ENCODE peak calls at places on chromosomes 3 and 15, in ten cellular contexts. R is HFFc6; Z is effector CD4-positive, alpha-beta T cell; S is OCI-LY7; M is Panc1; Y is coronary artery; K is NB4; O is fibroblast of lung; B is activated T-cell treated with anti-CD3 and anti-CD28 coated beads, Interleukin-2, amount 50 U/mL, for 72 hours; E is activated T-helper 1 cell treated with anti-CD3 and anti-CD28 coated beads, Interleukin-12 subunit alpha, Interleukin-12 subunit beta, Interleukin-2, Interleukin-4 antibody, amounts not matched to agents 30 ng/mL and 10 ng/mL and 1 ng/mL, durations not matched to agents 14 hours and 24 hours and 36 hours. J is an unnamed sample.

GRCh38 chr3:160707187-160707789 is 30.3 kb downstream of the ARL14 start:
- DNase-seq in K (peak), S (peak), E (peak), O (peak), Y (no peak), Z (no peak), M (peak), R (peak), B (peak), J (peak)

GRCh38 chr3:72346526-72346926 is 501.7 kb downstream of the SHQ1 start:
- DNase-seq in E (no peak), M (no peak), Y (no peak), K (peak), S (no peak), Z (no peak), B (no peak), O (peak), R (peak), J (no peak)

GRCh38 chr3:50600841-50601591 is 10.6 kb downstream of the CISH start:
- DNase-seq in O (peak), R (peak), S (no peak), K (peak), E (peak), Y (peak), B (peak), Z (peak), M (no peak), J (peak)

GRCh38 chr3:38805765-38806386 is 10.1 kb downstream of the SCN10A start:
- DNase-seq in M (no peak), B (peak), K (peak), R (peak), Z (no peak), O (peak), E (peak), S (peak), Y (no peak), J (no peak)

GRCh38 chr3:25665646-25666136 is 984 bp upstream of the TOP2B start:
- DNase-seq in Y (no peak), R (no peak), S (peak), K (peak), E (no peak), B (no peak), Z (no peak), M (no peak), O (no peak), J (no peak)

GRCh38 chr3:181782306-181782924 is 70.7 kb downstream of the SOX2 start:
- DNase-seq in Y (no peak), B (no peak), R (no peak), E (no peak), O (peak), Z (no peak), K (no peak), S (no peak), M (peak), J (no peak)

GRCh38 chr15:79811406-79812405 is 85.1 kb downstream of the MTHFS start:
- DNase-seq in M (no peak), S (no peak), B (no peak), Y (no peak), Z (no peak), K (no peak), O (peak), R (no peak), E (no peak), J (no peak)

GRCh38 chr3:55658297-55659022 is 171.4 kb upstream of the WNT5A start:
- DNase-seq in R (no peak), Z (no peak), K (no peak), S (peak), M (no peak), E (no peak), O (no peak), Y (no peak), B (no peak), J (no peak)

GRCh38 chr15:73601449-73602425 is 31.5 kb downstream of the NPTN start:
- DNase-seq in O (peak), B (no peak), E (no peak), M (peak), S (no peak), Z (no peak), K (peak), R (peak), Y (no peak), J (no peak)

GRCh38 chr15:68379058-68379758 is 52.8 kb downstream of the ITGA11 start:
- DNase-seq in S (peak), E (no peak), Y (peak), Z (no peak), R (no peak), O (no peak), K (no peak), M (no peak), B (no peak), J (no peak)

GRCh38 chr3:169387751-169388696 is 275.5 kb downstream of the MECOM start:
- DNase-seq in Y (peak), O (no peak), E (no peak), Z (no peak), R (no peak), K (peak), B (no peak), M (no peak), S (no peak), J (no peak)

GRCh38 chr3:148957586-148957985 is 33.8 kb upstream of the GYG1 start:
- DNase-seq in E (no peak), K (peak), S (peak), R (no peak), Z (no peak), O (no peak), B (no peak), M (no peak), Y (no peak), J (no peak)

GRCh38 chr3:22263042-22263441 is 512.0 kb upstream of the ZNF385D start:
- DNase-seq in Y (no peak), Z (no peak), B (no peak), O (peak), K (peak), M (no peak), S (no peak), R (no peak), E (no peak), J (no peak)

GRCh38 chr15:77052556-77052955 is 18.4 kb downstream of the TSPAN3 start:
- DNase-seq in B (no peak), Z (no peak), R (no peak), Y (no peak), S (no peak), K (no peak), O (no peak), E (no peak), M (no peak), J (no peak)

GRCh38 chr3:113436794-113437193 is 4.5 kb downstream of the CFAP44 start:
- DNase-seq in S (no peak), Y (no peak), K (no peak), M (no peak), R (peak), O (peak), B (no peak), Z (no peak), E (no peak), J (no peak)

GRCh38 chr15:60651155-60651554 is 172.2 kb upstream of the ICE2 start:
- DNase-seq in M (no peak), K (no peak), Z (no peak), E (no peak), Y (no peak), B (no peak), S (no peak), R (no peak), O (no peak), J (no peak)

GRCh38 chr3:141644931-141645330 is 93.2 kb upstream of the RNF7 start:
- DNase-seq in M (peak), B (peak), Y (no peak), S (peak), K (peak), R (peak), Z (peak), O (peak), E (peak), J (peak)

GRCh38 chr3:197523551-197523950 is 32.2 kb downstream of the BDH1 start:
- DNase-seq in E (no peak), S (no peak), R (no peak), O (no peak), Z (no peak), B (no peak), M (no peak), K (no peak), Y (no peak), J (no peak)

GRCh38 chr15:78695849-78696248 is 54.8 kb upstream of the CHRNB4 start:
- DNase-seq in Y (peak), S (no peak), O (no peak), E (no peak), R (no peak), B (no peak), Z (no peak), K (no peak), M (no peak), J (no peak)

GRCh38 chr15:52023169-52023922 is 4.3 kb downstream of the MAPK6 start:
- DNase-seq in O (no peak), S (no peak), B (no peak), R (no peak), M (peak), K (no peak), Z (no peak), Y (no peak), E (no peak), J (no peak)

GRCh38 chr3:128864351-128864811 is 15.0 kb upstream of the ACAD9 start:
- DNase-seq in B (no peak), M (no peak), O (no peak), Y (no peak), K (no peak), S (no peak), E (no peak), Z (no peak), R (no peak), J (no peak)

GRCh38 chr3:107432013-107432515 is 54.8 kb downstream of the CCDC54 start:
- DNase-seq in M (no peak), Z (no peak), O (peak), B (no peak), Y (no peak), E (no peak), K (no peak), S (no peak), R (no peak), J (no peak)

GRCh38 chr3:140206196-140207040 is 271.4 kb downstream of the CLSTN2 start:
- DNase-seq in Z (no peak), R (no peak), B (no peak), M (no peak), K (peak), O (peak), S (no peak), E (no peak), Y (no peak), J (no peak)

GRCh38 chr3:58629629-58630028 is 36.9 kb downstream of the FAM3D start:
- DNase-seq in E (no peak), S (no peak), O (no peak), Y (no peak), K (peak), M (no peak), B (no peak), Z (no peak), R (no peak), J (no peak)

GRCh38 chr3:119663885-119664284 is 3.5 kb upstream of the POPDC2 start:
- DNase-seq in B (no peak), E (no peak), Z (no peak), R (peak), Y (no peak), K (no peak), O (peak), S (no peak), M (no peak), J (no peak)

GRCh38 chr3:52827441-52827840 is 3.0 kb downstream of the ITIH4 start:
- DNase-seq in B (no peak), M (no peak), O (peak), Z (no peak), Y (no peak), S (no peak), R (peak), K (peak), E (no peak), J (no peak)

GRCh38 chr3:4493931-4494806 is 1.0 kb downstream of the ITPR1 start:
- DNase-seq in B (no peak), Z (peak), K (peak), M (no peak), R (no peak), O (peak), S (peak), E (peak), Y (no peak), J (no peak)

GRCh38 chr3:49813497-49814174 is at the start of gene UBA7:
- DNase-seq in Y (no peak), R (peak), Z (no peak), O (peak), M (no peak), B (peak), S (no peak), K (peak), E (peak), J (peak)

GRCh38 chr3:107488942-107489341 is 33.8 kb upstream of the BBX start:
- DNase-seq in Z (no peak), B (no peak), O (no peak), K (no peak), Y (no peak), E (no peak), S (no peak), R (no peak), M (no peak), J (no peak)

J was measured in naive thymus-derived CD8-positive, alpha-beta T cell.